ENCODE peak calls at places on chromosomes 6 and 20, in ten cellular contexts. A, U, G, R, I, E, O, V, H and W are unnamed samples.

GRCh38 chr20:49591217-49591865 is 23.4 kb upstream of the PTGIS start:
- DNase-seq in A (no peak), U (peak), G (no peak), R (no peak), I (no peak), E (peak), O (no peak), V (no peak), H (no peak), W (no peak)

GRCh38 chr20:6044102-6044501 is 9.8 kb downstream of the LRRN4 start:
- DNase-seq in A (no peak), U (no peak), G (no peak), R (no peak), I (no peak), E (no peak), O (peak), V (no peak), H (no peak), W (no peak)

GRCh38 chr20:45944151-45944964 is 9.9 kb downstream of the PCIF1 start:
- DNase-seq in A (no peak), U (peak), G (no peak), R (no peak), I (no peak), E (peak), O (no peak), V (no peak), H (no peak), W (no peak)

GRCh38 chr6:2097464-2097863 is 147.9 kb downstream of the GMDS start:
- DNase-seq in A (no peak), U (no peak), G (no peak), R (no peak), I (no peak), E (no peak), O (no peak), V (no peak), H (no peak), W (no peak)

GRCh38 chr20:10115021-10115420 is 80.2 kb downstream of the ANKEF1 start:
- DNase-seq in A (no peak), U (peak), G (no peak), R (no peak), I (no peak), E (peak), O (no peak), V (no peak), H (no peak), W (no peak)

GRCh38 chr6:142783499-142783898 is 161.5 kb downstream of the HIVEP2 start:
- DNase-seq in A (no peak), U (peak), G (no peak), R (no peak), I (no peak), E (no peak), O (no peak), V (no peak), H (no peak), W (no peak)

GRCh38 chr6:39056191-39056590 is 7.6 kb downstream of the GLP1R start:
- DNase-seq in A (no peak), U (no peak), G (no peak), R (no peak), I (no peak), E (no peak), O (no peak), V (no peak), H (no peak), W (no peak)

GRCh38 chr6:161481786-161482516 is 208.1 kb upstream of the AGPAT4 start:
- DNase-seq in A (no peak), U (no peak), G (no peak), R (no peak), I (no peak), E (peak), O (no peak), V (no peak), H (no peak), W (no peak)

GRCh38 chr20:13930246-13930645 is 60.2 kb downstream of the SEL1L2 start:
- DNase-seq in A (no peak), U (no peak), G (no peak), R (no peak), I (no peak), E (no peak), O (no peak), V (no peak), H (no peak), W (no peak)

GRCh38 chr6:162706236-162706635 is 21.3 kb downstream of the PRKN start:
- DNase-seq in A (no peak), U (peak), G (no peak), R (no peak), I (no peak), E (no peak), O (no peak), V (no peak), H (no peak), W (peak)

GRCh38 chr6:107716688-107717089 is 107.4 kb downstream of the SCML4 start:
- DNase-seq in A (no peak), U (peak), G (no peak), R (peak), I (no peak), E (peak), O (no peak), V (no peak), H (peak), W (no peak)

GRCh38 chr6:30211899-30212298 is 1.3 kb downstream of the TRIM26 start:
- DNase-seq in A (no peak), U (no peak), G (no peak), R (no peak), I (no peak), E (peak), O (no peak), V (no peak), H (no peak), W (no peak)

GRCh38 chr20:53621482-53622246 is 28.0 kb upstream of the ZNF217 start:
- DNase-seq in A (peak), U (peak), G (peak), R (no peak), I (no peak), E (peak), O (no peak), V (peak), H (peak), W (peak)

GRCh38 chr20:46084805-46085792 is 4.7 kb downstream of the NCOA5 start:
- DNase-seq in A (peak), U (peak), G (peak), R (no peak), I (no peak), E (peak), O (no peak), V (no peak), H (no peak), W (no peak)

GRCh38 chr6:84062519-84063154 is 29.1 kb downstream of the MRAP2 start:
- DNase-seq in A (no peak), U (no peak), G (no peak), R (no peak), I (no peak), E (no peak), O (no peak), V (no peak), H (no peak), W (no peak)

GRCh38 chr20:61121661-61122060 is 130.4 kb upstream of the CDH4 start:
- DNase-seq in A (no peak), U (no peak), G (no peak), R (no peak), I (no peak), E (no peak), O (no peak), V (no peak), H (no peak), W (no peak)

GRCh38 chr20:51457281-51457932 is 85.1 kb downstream of the NFATC2 start:
- DNase-seq in A (no peak), U (peak), G (no peak), R (no peak), I (peak), E (peak), O (no peak), V (no peak), H (no peak), W (peak)